ENCODE peak calls at places on chromosomes 13 and 19, in eight cellular contexts. Q is K562, I is upper lobe of left lung, F is cardiac muscle cell, L is body of pancreas, W is fibroblast of lung, D is HCT116, Z is upper lobe of right lung. H is an unnamed sample. For H3K4me1, the result is how much of the 10 kb centered on the place peaks cover.

GRCh38 chr13:37640499-37640898 is 41.9 kb upstream of the POSTN start:
- DNase-seq in Q (peak), I (no peak), F (peak), L (no peak), W (peak), D (no peak), Z (no peak), H (peak)

GRCh38 chr13:95870421-95870820 is 182.8 kb downstream of the UGGT2 start:
- DNase-seq in Q (no peak), I (no peak), F (no peak), L (no peak), W (no peak), D (no peak), Z (no peak), H (no peak)

GRCh38 chr13:90444232-90444631 is 903.3 kb upstream of the MIR17HG start:
- DNase-seq in Q (no peak), I (no peak), F (no peak), L (no peak), W (no peak), D (no peak), Z (no peak), H (no peak)

GRCh38 chr13:101289764-101290163 is 126.5 kb downstream of the NALCN start:
- DNase-seq in Q (no peak), I (peak), F (peak), L (peak), W (peak), D (no peak), Z (no peak), H (peak)

GRCh38 chr19:5269926-5270325 is 70.7 kb downstream of the PTPRS start:
- DNase-seq in Q (no peak), I (peak), F (no peak), L (no peak), W (no peak), D (no peak), Z (no peak), H (no peak)

GRCh38 chr13:73365240-73365639 is 306.4 kb downstream of the KLF5 start:
- DNase-seq in Q (no peak), I (no peak), F (no peak), L (no peak), W (no peak), D (no peak), Z (no peak), H (no peak)

GRCh38 chr13:76871332-76871945 is 14.8 kb downstream of the KCTD12 start:
- DNase-seq in Q (no peak), I (no peak), F (no peak), L (no peak), W (no peak), D (no peak), Z (no peak), H (no peak)

GRCh38 chr19:35959040-35959967 is 23.1 kb downstream of the LRFN3 start:
- DNase-seq in Q (no peak), I (peak), F (no peak), L (no peak), W (no peak), D (no peak), Z (peak), H (no peak)

GRCh38 chr13:28470286-28470685 is 24.6 kb downstream of the FLT1 start:
- DNase-seq in Q (no peak), I (no peak), F (peak), L (no peak), W (peak), D (no peak), Z (no peak), H (no peak)

GRCh38 chr13:40026741-40027140 is 371.3 kb downstream of the COG6 start:
- DNase-seq in Q (no peak), I (no peak), F (no peak), L (no peak), W (no peak), D (no peak), Z (no peak), H (no peak)

GRCh38 chr19:32322541-32322940 is 22.9 kb upstream of the ZNF507 start:
- DNase-seq in Q (no peak), I (no peak), F (no peak), L (no peak), W (no peak), D (no peak), Z (no peak), H (peak)

GRCh38 chr13:35826626-35827254 is 304.4 kb downstream of the DCLK1 start:
- DNase-seq in Q (peak), I (peak), F (no peak), L (no peak), W (no peak), D (peak), Z (no peak), H (no peak)

GRCh38 chr19:1445185-1445931 is 4.6 kb upstream of the APC2 start:
- DNase-seq in Q (peak), I (peak), F (peak), L (peak), W (no peak), D (no peak), Z (peak), H (peak)

GRCh38 chr13:83378901-83379300 is 503.4 kb downstream of the SLITRK1 start:
- DNase-seq in Q (no peak), I (no peak), F (peak), L (no peak), W (peak), D (no peak), Z (no peak), H (no peak)

GRCh38 chr19:12187625-12188024 is 24.7 kb downstream of the ZNF136 start:
- DNase-seq in Q (no peak), I (no peak), F (no peak), L (no peak), W (no peak), D (no peak), Z (no peak), H (no peak)

GRCh38 chr19:2338055-2338615 is 9.7 kb downstream of the SPPL2B start:
- DNase-seq in Q (no peak), I (peak), F (no peak), L (no peak), W (no peak), D (no peak), Z (no peak), H (no peak)

GRCh38 chr19:38596057-38596981 is 21.4 kb downstream of the MAP4K1 start:
- DNase-seq in Q (peak), I (peak), F (peak), L (peak), W (no peak), D (peak), Z (peak), H (peak)

GRCh38 chr13:37608750-37609339 is 10.3 kb upstream of the POSTN start:
- DNase-seq in Q (no peak), I (no peak), F (no peak), L (no peak), W (no peak), D (no peak), Z (no peak), H (no peak)

GRCh38 chr13:33797622-33798021 is 20.3 kb upstream of the RFC3 start:
- DNase-seq in Q (no peak), I (no peak), F (peak), L (peak), W (peak), D (no peak), Z (no peak), H (no peak)

GRCh38 chr19:45173816-45174215 is 4.2 kb downstream of the TRAPPC6A start:
- DNase-seq in Q (no peak), I (no peak), F (no peak), L (no peak), W (peak), D (no peak), Z (no peak), H (peak)

GRCh38 chr13:80630685-80631121 is 289.8 kb upstream of the SPRY2 start:
- DNase-seq in Q (no peak), I (no peak), F (peak), L (no peak), W (peak), D (no peak), Z (no peak), H (peak)

GRCh38 chr19:43754312-43754561 is 525 bp downstream of the SMG9 start:
- DNase-seq in Q (no peak), I (no peak), F (no peak), L (no peak), W (no peak), D (no peak), Z (no peak), H (no peak)

GRCh38 chr19:27925202-27925601 is 1287.7 kb downstream of the UQCRFS1 start:
- DNase-seq in Q (no peak), I (no peak), F (no peak), L (no peak), W (no peak), D (no peak), Z (no peak), H (no peak)

GRCh38 chr19:4911314-4911713 is 2.0 kb downstream of the UHRF1 start:
- DNase-seq in Q (no peak), I (no peak), F (peak), L (no peak), W (peak), D (no peak), Z (no peak), H (no peak)

DNA sequence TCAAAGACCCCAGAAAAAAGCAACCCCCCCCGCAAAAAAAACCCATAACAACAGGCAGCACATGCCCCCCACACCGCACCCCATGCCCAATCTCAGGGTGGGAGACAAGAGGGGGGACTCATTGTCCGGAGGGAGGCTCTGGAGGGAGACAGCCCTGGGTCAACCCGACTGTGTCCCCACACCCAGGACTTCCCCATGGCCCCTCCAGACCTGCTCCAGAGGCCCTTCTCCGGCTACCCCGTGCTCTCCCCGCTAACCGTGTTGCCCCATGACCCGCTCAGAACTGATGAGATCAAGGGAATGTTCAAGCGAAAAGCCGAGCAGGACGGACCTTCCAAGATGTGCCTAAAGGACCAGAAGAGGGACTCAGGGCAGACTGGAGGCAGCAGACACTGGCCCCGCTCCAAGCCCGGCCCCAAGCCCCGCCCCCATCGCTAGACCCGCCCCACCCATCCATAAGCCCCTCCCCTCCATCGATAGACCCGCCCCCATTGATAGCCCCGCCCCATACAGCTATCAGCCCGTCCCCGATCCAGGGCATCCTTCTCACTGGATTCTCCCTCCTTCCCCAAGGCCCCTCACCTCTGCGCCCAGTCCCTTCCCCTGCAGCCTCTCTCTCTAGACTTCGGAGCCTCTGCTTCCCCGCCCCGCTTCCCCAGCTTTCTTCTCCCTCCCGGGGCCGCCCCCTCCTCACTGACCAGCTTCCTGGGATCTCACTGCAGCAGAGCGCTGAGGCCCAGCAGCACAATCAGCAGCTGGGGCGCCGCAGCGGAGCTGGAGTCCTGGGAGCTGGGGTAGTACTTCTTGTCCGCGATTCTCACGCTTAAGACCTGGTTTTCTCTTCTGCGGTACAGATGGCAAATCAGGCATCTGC is 2.2 kb downstream of the BST2 start:
- DNase-seq in Q (peak), I (peak), F (peak), L (no peak), W (no peak), D (no peak), Z (no peak), H (peak)
- H3K4me1 ChIP-seq in Q (under half), I (under half), F (under half), L (under half), W (under half), D (under half), Z (under half), H (under half)

DNA sequence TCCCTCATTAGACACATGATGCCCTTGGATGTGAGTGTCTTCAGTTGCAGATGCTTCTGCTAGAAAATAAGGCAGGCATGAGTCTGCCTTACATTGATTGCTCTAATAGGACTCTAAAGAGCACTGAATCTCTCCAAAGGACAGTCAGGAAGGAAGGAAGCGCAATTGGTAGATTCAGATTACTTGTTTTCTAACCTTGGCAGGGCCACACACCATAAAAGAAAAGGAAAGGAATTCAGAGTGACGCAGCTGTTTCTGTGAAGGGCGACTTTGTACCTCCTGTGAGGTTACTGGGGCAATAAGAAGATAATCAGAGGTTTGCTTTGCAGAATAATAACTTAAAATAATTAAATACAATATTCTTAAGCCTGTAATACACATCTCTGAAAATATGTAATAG is 48.0 kb downstream of the FRY start:
- DNase-seq in Q (no peak), I (no peak), F (no peak), L (no peak), W (no peak), D (no peak), Z (no peak), H (no peak)
- H3K4me1 ChIP-seq in Q (under half), I (under half), F (under half), L (under half), W (under half), D (under half), Z (under half), H (under half)

GRCh38 chr19:8392017-8392591 is 1.9 kb downstream of the RAB11B start:
- DNase-seq in Q (no peak), I (peak), F (peak), L (peak), W (peak), D (no peak), Z (peak), H (no peak)
- H3K4me1 ChIP-seq in Q (under half), I (half or more), F (under half), L (half or more), W (under half), D (under half), Z (half or more), H (under half)

GRCh38 chr13:51805925-51806324 is 2.0 kb upstream of the DHRS12 start:
- DNase-seq in Q (no peak), I (no peak), F (no peak), L (no peak), W (no peak), D (no peak), Z (no peak), H (no peak)

GRCh38 chr13:51803018-51803417 is 945 bp downstream of the DHRS12 start:
- DNase-seq in Q (no peak), I (no peak), F (no peak), L (peak), W (no peak), D (no peak), Z (no peak), H (no peak)

GRCh38 chr13:51803422-51804294 is at the start of gene DHRS12:
- DNase-seq in Q (peak), I (peak), F (peak), L (peak), W (peak), D (peak), Z (peak), H (peak)

GRCh38 chr13:51805313-51805712 is 1.4 kb upstream of the DHRS12 start:
- DNase-seq in Q (no peak), I (no peak), F (no peak), L (no peak), W (no peak), D (no peak), Z (no peak), H (no peak)

DNA sequence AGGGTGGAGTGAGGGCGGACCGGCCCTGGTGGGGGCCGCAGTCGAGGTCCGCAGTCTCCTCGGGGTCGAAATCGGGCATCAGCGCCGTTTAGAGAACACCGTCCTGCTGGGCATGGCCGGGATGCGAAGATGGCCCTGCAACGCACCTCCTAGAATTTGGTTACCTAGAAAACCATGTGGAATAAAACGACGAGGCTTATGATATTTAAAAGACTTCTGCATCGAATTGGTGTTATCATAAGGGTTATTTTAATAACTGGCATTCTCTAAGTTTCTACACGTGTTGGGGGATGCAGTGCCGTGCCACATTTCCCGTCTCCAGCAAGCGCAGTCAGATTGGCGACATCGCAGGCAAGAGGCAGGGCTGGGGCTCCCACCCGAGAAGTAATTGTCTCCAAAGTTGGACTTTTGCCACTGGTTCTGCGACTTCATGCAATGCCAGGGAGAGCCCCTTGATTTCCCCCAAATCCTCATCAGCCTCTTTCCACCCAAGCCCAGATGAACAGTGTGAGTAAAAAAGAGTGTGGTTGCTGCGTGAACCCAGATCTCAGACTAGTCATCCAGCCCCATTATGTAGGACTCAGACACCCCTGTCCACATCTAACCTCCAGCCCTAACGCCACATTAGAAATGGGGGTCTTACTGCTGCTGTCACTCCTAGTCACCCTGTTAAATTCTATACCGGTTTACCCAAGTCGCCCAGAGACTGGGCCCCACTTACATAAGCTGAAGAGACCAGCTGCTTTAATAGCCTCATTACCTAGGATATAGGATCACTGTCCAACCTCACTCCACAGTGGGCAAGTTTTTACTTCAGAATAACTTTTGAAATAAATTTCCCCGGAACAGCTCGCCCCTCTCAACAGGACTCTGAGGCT is 571 bp upstream of the DHRS12 start:
- DNase-seq in Q (no peak), I (no peak), F (no peak), L (peak), W (no peak), D (no peak), Z (no peak), H (no peak)
- H3K4me1 ChIP-seq in Q (under half), I (under half), F (under half), L (half or more), W (under half), D (under half), Z (under half), H (under half)

GRCh38 chr13:99489028-99489427 is 12.2 kb upstream of the TM9SF2 start:
- DNase-seq in Q (no peak), I (no peak), F (no peak), L (no peak), W (no peak), D (no peak), Z (no peak), H (no peak)
- H3K4me1 ChIP-seq in Q (under half), I (under half), F (under half), L (under half), W (under half), D (under half), Z (under half), H (under half)

GRCh38 chr19:6270076-6270745 is 9.6 kb downstream of the MLLT1 start:
- DNase-seq in Q (no peak), I (peak), F (no peak), L (no peak), W (no peak), D (no peak), Z (no peak), H (no peak)
- H3K4me1 ChIP-seq in Q (under half), I (half or more), F (half or more), L (half or more), W (under half), D (under half), Z (half or more), H (under half)

GRCh38 chr13:50126378-50127016 is 111.3 kb downstream of the KCNRG start:
- DNase-seq in Q (no peak), I (peak), F (peak), L (no peak), W (peak), D (no peak), Z (no peak), H (peak)
- H3K4me1 ChIP-seq in Q (under half), I (under half), F (under half), L (half or more), W (under half), D (under half), Z (under half), H (under half)

GRCh38 chr19:18842166-18842565 is 10.4 kb downstream of the UPF1 start:
- DNase-seq in Q (no peak), I (no peak), F (peak), L (no peak), W (no peak), D (no peak), Z (no peak), H (peak)
- H3K4me1 ChIP-seq in Q (under half), I (half or more), F (under half), L (half or more), W (under half), D (under half), Z (half or more), H (under half)

GRCh38 chr19:23784274-23784673 is 25.6 kb upstream of the ZNF681 start:
- DNase-seq in Q (no peak), I (no peak), F (no peak), L (no peak), W (no peak), D (no peak), Z (no peak), H (no peak)
- H3K4me1 ChIP-seq in Q (under half), I (under half), F (under half), L (under half), W (under half), D (under half), Z (under half), H (under half)

GRCh38 chr13:24254151-24254810 is 55.1 kb upstream of the C1QTNF9 start:
- DNase-seq in Q (no peak), I (no peak), F (peak), L (no peak), W (no peak), D (no peak), Z (peak), H (no peak)

GRCh38 chr13:24249586-24249985 is 59.8 kb upstream of the C1QTNF9 start:
- DNase-seq in Q (no peak), I (no peak), F (no peak), L (no peak), W (no peak), D (no peak), Z (no peak), H (no peak)

GRCh38 chr13:24253520-24254150 is 55.7 kb upstream of the C1QTNF9 start:
- DNase-seq in Q (no peak), I (no peak), F (no peak), L (no peak), W (no peak), D (no peak), Z (no peak), H (no peak)

GRCh38 chr13:24252136-24252535 is 57.2 kb upstream of the C1QTNF9 start:
- DNase-seq in Q (no peak), I (no peak), F (no peak), L (no peak), W (no peak), D (no peak), Z (no peak), H (no peak)

DNA sequence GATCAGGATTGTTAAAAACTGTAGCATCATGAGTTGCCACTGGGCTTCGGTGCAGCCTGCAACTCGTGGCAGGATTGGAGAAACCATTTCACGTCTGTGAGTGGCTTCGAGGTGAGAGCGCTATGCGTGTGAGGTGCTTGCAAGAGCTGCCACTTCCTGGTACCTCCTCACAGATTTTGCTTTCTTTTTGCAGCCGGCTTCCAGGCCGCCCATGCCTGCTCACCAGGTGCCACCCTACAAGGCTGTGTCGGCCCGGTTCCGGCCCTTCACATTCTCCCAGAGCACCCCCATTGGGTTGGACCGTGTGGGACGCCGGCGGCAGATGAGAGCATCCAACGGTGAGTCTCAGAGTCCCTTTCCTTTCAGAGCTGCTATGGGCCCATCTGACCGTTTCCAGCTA is 57.9 kb upstream of the C1QTNF9 start:
- DNase-seq in Q (no peak), I (peak), F (no peak), L (no peak), W (no peak), D (no peak), Z (no peak), H (no peak)
- H3K4me1 ChIP-seq in Q (under half), I (under half), F (under half), L (under half), W (under half), D (under half), Z (under half), H (under half)